ENCODE peak calls at places on chromosomes 12 and 14, in four cellular contexts. K, Q, O and F are unnamed samples.

GRCh38 chr12:92003701-92004100 is 141.9 kb downstream of the BTG1 start:
- DNase-seq in K (no peak), O (no peak), Q (no peak), F (no peak)

GRCh38 chr14:90777830-90778467 is 38.3 kb downstream of the TTC7B start:
- DNase-seq in K (no peak), O (no peak), Q (no peak), F (no peak)

GRCh38 chr14:94058674-94059138 is 22.3 kb downstream of the DDX24 start:
- DNase-seq in O (no peak), K (no peak), Q (no peak), F (peak; percentile 26)

GRCh38 chr12:50005150-50005549 is 20.1 kb downstream of the RACGAP1 start:
- DNase-seq in O (no peak), K (no peak), Q (no peak), F (no peak)

GRCh38 chr12:30988887-30989286 is 62.3 kb downstream of the TSPAN11 start:
- DNase-seq in O (no peak), K (no peak), Q (no peak), F (no peak)

GRCh38 chr14:71745072-71745471 is 187.2 kb upstream of the RGS6 start:
- DNase-seq in K (no peak), Q (no peak), O (no peak), F (no peak)

GRCh38 chr12:40691913-40692616 is at the start of gene CNTN1:
- DNase-seq in K (peak; percentile 68), Q (peak; percentile 72), O (no peak), F (peak; percentile 61)

GRCh38 chr14:24079521-24080141 is 8.3 kb downstream of the CPNE6 start:
- DNase-seq in Q (no peak), K (no peak), O (no peak), F (no peak)

GRCh38 chr12:99339663-99340062 is 307.9 kb upstream of the GARIN6 start:
- DNase-seq in Q (no peak), O (no peak), K (no peak), F (no peak)

GRCh38 chr12:69527506-69528272 is 57.5 kb downstream of the FRS2 start:
- DNase-seq in K (no peak), O (no peak), Q (no peak), F (no peak)

GRCh38 chr14:88289996-88290395 is 33.1 kb downstream of the KCNK10 start:
- DNase-seq in O (no peak), K (no peak), Q (no peak), F (no peak)

GRCh38 chr12:131753041-131753440 is 42.2 kb downstream of the SFSWAP start:
- DNase-seq in Q (no peak), K (no peak), O (no peak), F (no peak)

GRCh38 chr14:29836395-29836794 is 91.3 kb downstream of the PRKD1 start:
- DNase-seq in K (no peak), O (no peak), Q (no peak), F (no peak)

GRCh38 chr12:105409881-105410471 is 79.5 kb downstream of the C12orf75 start:
- DNase-seq in K (no peak), Q (no peak), O (no peak), F (peak; percentile 33)

GRCh38 chr12:6927379-6927991 is at the start of gene ATN1:
- DNase-seq in O (peak; percentile 59), K (peak; percentile 79), Q (peak; percentile 80), F (peak; percentile 78)

GRCh38 chr14:35963209-35963608 is 137.1 kb downstream of the BRMS1L start:
- DNase-seq in Q (no peak), K (peak; percentile 18), O (no peak), F (no peak)

GRCh38 chr12:92702754-92703679 is at the start of gene PLEKHG7:
- DNase-seq in O (no peak), Q (no peak), K (peak; percentile 77), F (no peak)